ENCODE peak calls at places on chromosomes 3 and 15, in five cellular contexts. F, N, C, O and G are unnamed samples.

GRCh38 chr3:175433026-175433668 is 574.0 kb downstream of the NAALADL2 start:
- DNase-seq in N (peak), O (no peak), C (no peak), F (no peak), G (no peak)

GRCh38 chr3:69292185-69292584 is 93.7 kb downstream of the FRMD4B start:
- DNase-seq in C (no peak), N (no peak), F (no peak), O (no peak), G (no peak)

GRCh38 chr15:70241031-70241430 is 143.3 kb upstream of the TLE3 start:
- DNase-seq in O (no peak), C (no peak), N (no peak), F (no peak), G (no peak)

GRCh38 chr3:166829896-166830295 is 550.2 kb downstream of the ZBBX start:
- DNase-seq in F (no peak), C (no peak), N (no peak), O (no peak), G (no peak)

GRCh38 chr3:21835266-21835665 is 84.3 kb upstream of the ZNF385D start:
- DNase-seq in F (no peak), O (no peak), C (no peak), N (no peak), G (no peak)

GRCh38 chr3:34109846-34110245 is 311.4 kb downstream of the PDCD6IP start:
- DNase-seq in N (no peak), F (no peak), C (no peak), O (no peak), G (no peak)

GRCh38 chr15:52858388-52859176 is 68.4 kb upstream of the ONECUT1 start:
- DNase-seq in C (no peak), F (no peak), N (no peak), O (no peak), G (no peak)

GRCh38 chr3:126474498-126475410 is 937 bp downstream of the ZXDC start:
- DNase-seq in N (no peak), C (peak), O (peak), F (peak), G (no peak)

GRCh38 chr15:37133619-37134018 is 33.3 kb upstream of the MEIS2 start:
- DNase-seq in N (no peak), O (no peak), F (no peak), C (no peak), G (no peak)

GRCh38 chr3:142645236-142645793 is 49.1 kb downstream of the PLS1 start:
- DNase-seq in C (no peak), N (peak), F (no peak), O (no peak), G (no peak)

GRCh38 chr3:66692108-66692750 is 191.4 kb upstream of the LRIG1 start:
- DNase-seq in C (peak), F (no peak), O (no peak), N (no peak), G (no peak)

GRCh38 chr3:81891056-81891455 is 129.6 kb upstream of the GBE1 start:
- DNase-seq in C (no peak), F (no peak), O (no peak), N (no peak), G (no peak)

GRCh38 chr3:67593761-67594234 is 60.6 kb downstream of the SUCLG2 start:
- DNase-seq in C (no peak), F (no peak), O (no peak), N (no peak), G (no peak)

GRCh38 chr3:143848707-143849106 is 439 bp upstream of the SLC9A9 start:
- DNase-seq in O (no peak), N (no peak), F (no peak), C (no peak), G (no peak)

GRCh38 chr3:143851331-143852017 is 3.2 kb upstream of the SLC9A9 start:
- DNase-seq in O (no peak), C (no peak), F (no peak), N (no peak), G (no peak)

GRCh38 chr3:143847787-143848631 is at the start of gene SLC9A9:
- DNase-seq in F (peak), N (no peak), C (peak), O (peak), G (no peak)

GRCh38 chr3:143849854-143850549 is 1.7 kb upstream of the SLC9A9 start:
- DNase-seq in F (no peak), N (no peak), O (no peak), C (no peak), G (no peak)

GRCh38 chr3:143850877-143851276 is 2.6 kb upstream of the SLC9A9 start:
- DNase-seq in O (no peak), F (no peak), C (no peak), N (no peak), G (no peak)
- TF ChIP-seq CTCF in O (no peak), F (no peak), C (no peak), N (no peak), G (no peak)

GRCh38 chr15:49418811-49419210 is 4.2 kb upstream of the FGF7 start:
- DNase-seq in F (no peak), N (no peak), O (no peak), C (no peak), G (no peak)

GRCh38 chr15:49424954-49425353 is 1.9 kb downstream of the FGF7 start:
- DNase-seq in F (no peak), C (no peak), O (no peak), N (no peak), G (no peak)

GRCh38 chr15:49423906-49424520 is 971 bp downstream of the FGF7 start:
- DNase-seq in N (no peak), O (no peak), F (no peak), C (no peak), G (no peak)

GRCh38 chr15:49421991-49422390 is 1.1 kb upstream of the FGF7 start:
- DNase-seq in N (no peak), F (peak), C (peak), O (peak), G (no peak)

GRCh38 chr15:49423021-49423420 is at the start of gene FGF7:
- DNase-seq in O (no peak), C (no peak), N (no peak), F (no peak), G (no peak)
- TF ChIP-seq CTCF in O (no peak), C (no peak), N (no peak), F (no peak), G (no peak)

GRCh38 chr15:40345867-40346578 is 4.8 kb upstream of the PHGR1 start:
- DNase-seq in F (no peak), N (no peak), O (no peak), C (peak), G (peak)
- TF ChIP-seq CTCF in F (no peak), N (no peak), O (no peak), C (no peak), G (no peak)

GRCh38 chr3:16516695-16517481 is 3.4 kb upstream of the RFTN1 start:
- DNase-seq in O (peak), F (no peak), C (no peak), N (no peak), G (no peak)
- TF ChIP-seq CTCF in O (no peak), F (no peak), C (peak), N (peak), G (peak)

GRCh38 chr3:133274477-133274876 is 125.4 kb upstream of the BFSP2 start:
- DNase-seq in C (no peak), N (no peak), O (no peak), F (no peak), G (no peak)
- TF ChIP-seq CTCF in C (no peak), N (peak), O (no peak), F (no peak), G (peak)

GRCh38 chr3:9113040-9113439 is 136.4 kb downstream of the SRGAP3 start:
- DNase-seq in F (no peak), N (no peak), O (no peak), C (no peak), G (no peak)

GRCh38 chr3:9110316-9110715 is 139.1 kb downstream of the SRGAP3 start:
- DNase-seq in C (no peak), N (no peak), F (no peak), O (no peak), G (no peak)

GRCh38 chr3:9110802-9111201 is 138.6 kb downstream of the SRGAP3 start:
- DNase-seq in O (no peak), N (no peak), F (no peak), C (no peak), G (no peak)

GRCh38 chr3:9109570-9109914 is 139.9 kb downstream of the SRGAP3 start:
- DNase-seq in F (no peak), C (no peak), N (no peak), O (no peak), G (no peak)

GRCh38 chr3:9111349-9112265 is 137.8 kb downstream of the SRGAP3 start:
- DNase-seq in O (peak), N (no peak), C (no peak), F (no peak), G (no peak)
- TF ChIP-seq CTCF in O (no peak), N (no peak), C (no peak), F (no peak), G (peak)